ENCODE peak calls at places on chromosomes 11 and 22, in six cellular contexts. C is IMR-90, B is sigmoid colon, I is ovary, W is HCT116, L is A549. H is an unnamed sample.

GRCh38 chr11:10441652-10442503 is 13.2 kb upstream of the AMPD3 start:
- DNase-seq in C (no peak), B (no peak), I (no peak), W (no peak), L (no peak), H (no peak)

GRCh38 chr22:39117585-39118191 is 20.6 kb downstream of the APOBEC3H start:
- DNase-seq in C (peak; percentile 49), B (peak; percentile 56), I (peak; percentile 48), W (peak; percentile 53), L (peak; percentile 36), H (peak; percentile 38)

GRCh38 chr11:21174781-21175180 is 505.4 kb downstream of the NELL1 start:
- DNase-seq in C (no peak), B (no peak), I (no peak), W (no peak), L (no peak), H (no peak)

GRCh38 chr22:29727248-29727551 is 7.4 kb downstream of the CABP7 start:
- DNase-seq in C (peak; percentile 32), B (no peak), I (peak; percentile 61), W (no peak), L (peak; percentile 51), H (no peak)

GRCh38 chr22:39309881-39310714 is 9.3 kb downstream of the RPL3 start:
- DNase-seq in C (peak; percentile 58), B (no peak), I (no peak), W (no peak), L (no peak), H (no peak)

GRCh38 chr11:109112748-109113378 is 309.1 kb upstream of the C11orf87 start:
- DNase-seq in C (no peak), B (no peak), I (no peak), W (no peak), L (no peak), H (no peak)

GRCh38 chr11:61345170-61345610 is 12.2 kb downstream of the TKFC start:
- DNase-seq in C (no peak), B (no peak), I (peak; percentile 65), W (no peak), L (no peak), H (no peak)

GRCh38 chr22:29726512-29727247 is 6.9 kb downstream of the CABP7 start:
- DNase-seq in C (no peak), B (no peak), I (no peak), W (no peak), L (no peak), H (no peak)

GRCh38 chr22:40746428-40747220 is 67.3 kb downstream of the MCHR1 start:
- DNase-seq in C (peak; percentile 5), B (no peak), I (no peak), W (no peak), L (no peak), H (no peak)

GRCh38 chr11:74684661-74685060 is 46.6 kb downstream of the CHRDL2 start:
- DNase-seq in C (no peak), B (peak; percentile 34), I (no peak), W (no peak), L (no peak), H (no peak)

GRCh38 chr11:46285173-46285572 is 7.7 kb downstream of the CREB3L1 start:
- DNase-seq in C (no peak), B (no peak), I (no peak), W (no peak), L (no peak), H (no peak)

GRCh38 chr11:131889760-131890620 is 519.6 kb downstream of the NTM start:
- DNase-seq in C (peak; percentile 59), B (no peak), I (no peak), W (no peak), L (no peak), H (peak; percentile 42)

GRCh38 chr11:102406099-102406498 is 46.5 kb downstream of the TMEM123 start:
- DNase-seq in C (no peak), B (no peak), I (no peak), W (no peak), L (no peak), H (no peak)

GRCh38 chr22:36364255-36365019 is 23.3 kb downstream of the MYH9 start:
- DNase-seq in C (no peak), B (no peak), I (no peak), W (no peak), L (no peak), H (no peak)

GRCh38 chr11:17929171-17929570 is 83.7 kb downstream of the SERGEF start:
- DNase-seq in C (no peak), B (no peak), I (no peak), W (no peak), L (no peak), H (no peak)

GRCh38 chr11:36372101-36372767 is 76.1 kb downstream of the PRR5L start:
- DNase-seq in C (peak; percentile 81), B (no peak), I (no peak), W (no peak), L (no peak), H (peak; percentile 97)

GRCh38 chr22:37060801-37061610 is 9.5 kb downstream of the KCTD17 start:
- DNase-seq in C (no peak), B (no peak), I (no peak), W (no peak), L (no peak), H (no peak)

GRCh38 chr11:131186629-131187075 is 183.8 kb upstream of the NTM start:
- DNase-seq in C (no peak), B (no peak), I (no peak), W (no peak), L (no peak), H (no peak)

GRCh38 chr22:50188356-50188755 is 2.6 kb downstream of the TRABD start:
- DNase-seq in C (no peak), B (no peak), I (peak; percentile 38), W (no peak), L (no peak), H (no peak)

GRCh38 chr11:69984457-69985261 is 93.5 kb upstream of the ANO1 start:
- DNase-seq in C (no peak), B (no peak), I (no peak), W (no peak), L (no peak), H (peak; percentile 19)

GRCh38 chr11:69985331-69985653 is 92.8 kb upstream of the ANO1 start:
- DNase-seq in C (no peak), B (no peak), I (no peak), W (no peak), L (no peak), H (no peak)

GRCh38 chr11:69986421-69987229 is 91.5 kb upstream of the ANO1 start:
- DNase-seq in C (no peak), B (no peak), I (no peak), W (no peak), L (no peak), H (no peak)

GRCh38 chr11:69983897-69984438 is 94.1 kb upstream of the ANO1 start:
- DNase-seq in C (peak; percentile 37), B (no peak), I (no peak), W (no peak), L (no peak), H (no peak)

DNA sequence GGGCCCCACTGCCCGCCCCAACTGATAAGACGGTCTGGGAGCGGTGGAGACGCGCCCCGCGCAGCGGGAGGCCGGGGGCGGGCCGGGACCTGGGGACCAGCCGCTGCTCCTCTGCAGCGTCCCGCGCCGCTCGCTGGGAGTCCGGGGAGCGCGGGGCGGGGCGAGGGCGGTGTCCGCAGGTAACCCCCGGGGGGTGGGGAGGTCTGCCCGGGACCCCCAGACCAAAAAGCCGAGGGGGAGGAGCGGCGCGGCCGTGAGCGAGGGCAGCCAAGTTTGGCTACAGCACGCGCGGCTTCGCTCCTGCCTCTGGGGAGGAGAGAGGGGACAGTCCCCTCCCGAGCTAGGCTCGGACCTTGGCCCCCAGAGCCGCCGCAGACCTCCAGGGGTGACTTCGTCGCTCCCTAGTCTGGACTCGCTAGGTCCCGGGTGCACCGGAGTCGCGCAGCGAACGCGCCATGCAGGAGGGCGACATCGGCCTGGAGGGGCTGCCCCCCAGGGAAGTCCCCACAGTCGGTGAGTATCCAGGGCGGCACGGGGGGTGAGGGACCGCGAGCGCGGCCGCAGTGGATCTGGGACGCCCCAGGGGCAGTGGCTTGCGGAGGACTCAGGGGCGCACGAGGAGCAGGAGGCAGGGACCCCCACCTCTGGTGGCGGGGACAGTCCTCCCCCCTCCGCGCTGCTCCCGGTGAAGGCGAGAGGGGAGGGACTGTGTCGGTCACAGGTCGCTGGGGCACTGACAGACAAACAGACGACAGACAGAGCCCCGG is 92.3 kb upstream of the ANO1 start:
- DNase-seq in C (no peak), B (no peak), I (no peak), W (no peak), L (no peak), H (no peak)
- H3K27ac ChIP-seq in C (peak overlapping the region; percentile 82), B (peak overlapping the region; percentile 12), I (no peak overlapping the region), W (no peak overlapping the region), L (no peak overlapping the region), H (no peak overlapping the region)

DNA sequence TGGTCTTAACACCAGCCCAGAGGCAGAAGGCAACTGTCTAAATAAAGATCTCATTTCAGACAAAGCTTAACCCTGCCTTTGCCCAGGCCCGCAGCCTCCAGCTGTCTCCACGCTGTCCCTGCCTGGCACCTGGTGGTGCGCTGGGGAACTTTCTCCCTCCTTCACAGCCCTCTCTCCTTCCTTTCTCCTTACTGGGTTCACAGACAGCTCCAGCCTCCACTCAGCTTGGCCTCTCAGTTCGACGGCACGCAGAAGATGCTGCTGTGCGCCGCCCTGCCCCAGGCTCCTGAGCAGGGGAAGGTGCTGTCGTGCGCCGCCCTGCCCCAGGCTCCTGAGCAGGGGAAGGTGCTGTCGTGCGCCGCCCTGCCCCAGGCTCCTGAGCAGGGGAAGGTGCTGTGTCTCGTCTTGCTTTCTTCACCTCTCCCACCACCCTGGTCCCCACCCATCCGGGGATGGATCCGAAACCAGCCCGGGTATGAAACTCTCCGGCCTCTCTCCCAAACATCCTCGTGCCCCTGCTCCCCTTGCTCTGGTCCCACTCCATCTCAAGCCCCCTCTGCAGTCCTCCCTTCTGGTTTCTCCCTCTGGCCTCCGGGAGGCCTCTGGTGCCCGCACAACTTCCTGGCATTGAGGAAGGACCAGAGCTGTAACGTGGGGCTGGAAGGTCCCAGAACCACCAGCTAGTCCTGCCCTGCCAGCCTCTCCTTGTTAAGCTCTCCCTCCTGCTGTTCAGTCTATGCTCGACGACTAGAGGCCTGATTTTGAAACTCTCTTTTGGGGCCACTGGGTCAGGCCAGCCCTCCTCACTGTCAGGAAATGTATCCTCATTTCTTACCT is 22.9 kb upstream of the JAM3 start:
- DNase-seq in C (no peak), B (peak; percentile 83), I (no peak), W (no peak), L (no peak), H (peak; percentile 16)
- TF ChIP-seq CTCF in C (peak; percentile 37), B (peak; percentile 66), I (no peak), W (peak; percentile 43), L (no peak), H (peak; percentile 44)

GRCh38 chr11:93145381-93145780 is 52.4 kb downstream of the SLC36A4 start:
- DNase-seq in C (no peak), B (no peak), I (no peak), W (no peak), L (no peak), H (no peak)

GRCh38 chr11:93143800-93144199 is 54.0 kb downstream of the SLC36A4 start:
- DNase-seq in C (peak; percentile 33), B (no peak), I (no peak), W (no peak), L (no peak), H (no peak)

DNA sequence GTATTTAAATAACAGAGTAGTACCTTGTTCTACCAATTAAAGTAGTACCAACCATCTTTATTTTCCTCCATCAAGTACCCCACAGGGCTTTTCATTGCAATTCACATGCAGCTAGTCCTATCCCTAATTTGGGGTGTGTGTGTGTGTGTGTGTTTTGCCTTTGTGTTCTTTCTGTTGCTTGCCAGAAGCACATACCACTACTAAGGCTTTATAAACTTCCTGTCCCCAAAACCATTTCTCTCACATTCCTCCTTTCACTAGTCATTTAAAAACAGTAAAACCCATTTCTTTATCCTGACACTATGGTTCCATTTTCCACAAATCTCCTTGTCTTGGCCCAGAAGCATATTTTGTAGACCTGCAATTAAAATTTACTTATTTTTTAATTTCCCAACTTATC is 54.6 kb downstream of the SLC36A4 start:
- DNase-seq in C (peak; percentile 76), B (no peak), I (no peak), W (no peak), L (no peak), H (peak; percentile 66)
- H3K27ac ChIP-seq in C (no peak overlapping the region), B (no peak overlapping the region), I (no peak overlapping the region), W (no peak overlapping the region), L (no peak overlapping the region), H (no peak overlapping the region)

GRCh38 chr11:104151404-104152204 is 12.3 kb downstream of the PDGFD start:
- DNase-seq in C (no peak), B (no peak), I (no peak), W (peak; percentile 16), L (no peak), H (peak; percentile 40)
- TF ChIP-seq CTCF in C (peak; percentile 50), B (no peak), I (no peak), W (peak; percentile 20), L (no peak), H (no peak)